ENCODE peak calls at places on chromosomes 2 and 18, in seven cellular contexts. One of them, this sample, is unnamed.

GRCh38 chr2:100237770-100238169 is 84.5 kb downstream of the LONRF2 start:
- DNase-seq in sigmoid colon: no peak
- DNase-seq in activated CD4-positive, alpha-beta T cell treated with anti-CD3 and anti-CD28 coated beads, Interleukin-2, amount 50 U/mL, for 48 hours: no peak
- DNase-seq in cerebellum: no peak
- DNase-seq in stimulated activated CD4-positive, alpha-beta T cell treated with anti-CD3 and anti-CD28 coated beads, Interleukin-2, amount 100 ng/mL, for 4 hours: no peak
- DNase-seq in tibial artery: no peak
- DNase-seq in brain microvascular endothelial cell: no peak
- DNase-seq in this sample: no peak

GRCh38 chr18:35481960-35482366 is 15.8 kb downstream of the INO80C start:
- DNase-seq in activated CD4-positive, alpha-beta T cell treated with anti-CD3 and anti-CD28 coated beads, Interleukin-2, amount 50 U/mL, for 48 hours: no peak
- DNase-seq in tibial artery: no peak
- DNase-seq in stimulated activated CD4-positive, alpha-beta T cell treated with anti-CD3 and anti-CD28 coated beads, Interleukin-2, amount 100 ng/mL, for 4 hours: no peak
- DNase-seq in cerebellum: no peak
- DNase-seq in sigmoid colon: no peak
- DNase-seq in brain microvascular endothelial cell: no peak
- DNase-seq in this sample: no peak

GRCh38 chr18:61738488-61738887 is 154.3 kb downstream of the RNF152 start:
- DNase-seq in brain microvascular endothelial cell: peak; percentile 42
- DNase-seq in sigmoid colon: no peak
- DNase-seq in tibial artery: peak; percentile 85
- DNase-seq in cerebellum: no peak
- DNase-seq in stimulated activated CD4-positive, alpha-beta T cell treated with anti-CD3 and anti-CD28 coated beads, Interleukin-2, amount 100 ng/mL, for 4 hours: no peak
- DNase-seq in activated CD4-positive, alpha-beta T cell treated with anti-CD3 and anti-CD28 coated beads, Interleukin-2, amount 50 U/mL, for 48 hours: no peak
- DNase-seq in this sample: peak; percentile 18

GRCh38 chr18:9736942-9737813 is 29.1 kb downstream of the RAB31 start:
- DNase-seq in tibial artery: no peak
- DNase-seq in stimulated activated CD4-positive, alpha-beta T cell treated with anti-CD3 and anti-CD28 coated beads, Interleukin-2, amount 100 ng/mL, for 4 hours: no peak
- DNase-seq in brain microvascular endothelial cell: no peak
- DNase-seq in sigmoid colon: no peak
- DNase-seq in cerebellum: no peak
- DNase-seq in activated CD4-positive, alpha-beta T cell treated with anti-CD3 and anti-CD28 coated beads, Interleukin-2, amount 50 U/mL, for 48 hours: no peak
- DNase-seq in this sample: peak; percentile 55

GRCh38 chr2:218035463-218036100 is 32.8 kb upstream of the TNS1 start:
- DNase-seq in stimulated activated CD4-positive, alpha-beta T cell treated with anti-CD3 and anti-CD28 coated beads, Interleukin-2, amount 100 ng/mL, for 4 hours: no peak
- DNase-seq in activated CD4-positive, alpha-beta T cell treated with anti-CD3 and anti-CD28 coated beads, Interleukin-2, amount 50 U/mL, for 48 hours: no peak
- DNase-seq in sigmoid colon: no peak
- DNase-seq in brain microvascular endothelial cell: no peak
- DNase-seq in tibial artery: peak; percentile 67
- DNase-seq in cerebellum: no peak
- DNase-seq in this sample: no peak

GRCh38 chr2:214126135-214126534 is 284.7 kb upstream of the VWC2L start:
- DNase-seq in brain microvascular endothelial cell: peak; percentile 1
- DNase-seq in tibial artery: no peak
- DNase-seq in stimulated activated CD4-positive, alpha-beta T cell treated with anti-CD3 and anti-CD28 coated beads, Interleukin-2, amount 100 ng/mL, for 4 hours: no peak
- DNase-seq in sigmoid colon: no peak
- DNase-seq in cerebellum: no peak
- DNase-seq in activated CD4-positive, alpha-beta T cell treated with anti-CD3 and anti-CD28 coated beads, Interleukin-2, amount 50 U/mL, for 48 hours: no peak
- DNase-seq in this sample: peak; percentile 54

GRCh38 chr2:84257871-84258270 is 201.2 kb downstream of the SUCLG1 start:
- DNase-seq in sigmoid colon: no peak
- DNase-seq in stimulated activated CD4-positive, alpha-beta T cell treated with anti-CD3 and anti-CD28 coated beads, Interleukin-2, amount 100 ng/mL, for 4 hours: no peak
- DNase-seq in cerebellum: no peak
- DNase-seq in brain microvascular endothelial cell: no peak
- DNase-seq in tibial artery: no peak
- DNase-seq in activated CD4-positive, alpha-beta T cell treated with anti-CD3 and anti-CD28 coated beads, Interleukin-2, amount 50 U/mL, for 48 hours: no peak
- DNase-seq in this sample: peak; percentile 22

GRCh38 chr2:191686079-191686478 is 8.1 kb downstream of the NABP1 start:
- DNase-seq in tibial artery: no peak
- DNase-seq in cerebellum: no peak
- DNase-seq in sigmoid colon: no peak
- DNase-seq in brain microvascular endothelial cell: no peak
- DNase-seq in stimulated activated CD4-positive, alpha-beta T cell treated with anti-CD3 and anti-CD28 coated beads, Interleukin-2, amount 100 ng/mL, for 4 hours: no peak
- DNase-seq in activated CD4-positive, alpha-beta T cell treated with anti-CD3 and anti-CD28 coated beads, Interleukin-2, amount 50 U/mL, for 48 hours: no peak
- DNase-seq in this sample: no peak

GRCh38 chr2:226721541-226721940 is 78.1 kb downstream of the IRS1 start:
- DNase-seq in activated CD4-positive, alpha-beta T cell treated with anti-CD3 and anti-CD28 coated beads, Interleukin-2, amount 50 U/mL, for 48 hours: no peak
- DNase-seq in cerebellum: peak; percentile 23
- DNase-seq in stimulated activated CD4-positive, alpha-beta T cell treated with anti-CD3 and anti-CD28 coated beads, Interleukin-2, amount 100 ng/mL, for 4 hours: no peak
- DNase-seq in brain microvascular endothelial cell: no peak
- DNase-seq in sigmoid colon: peak; percentile 64
- DNase-seq in tibial artery: no peak
- DNase-seq in this sample: no peak

GRCh38 chr2:73197579-73197978 is 4.8 kb upstream of the NOTO start:
- DNase-seq in stimulated activated CD4-positive, alpha-beta T cell treated with anti-CD3 and anti-CD28 coated beads, Interleukin-2, amount 100 ng/mL, for 4 hours: no peak
- DNase-seq in activated CD4-positive, alpha-beta T cell treated with anti-CD3 and anti-CD28 coated beads, Interleukin-2, amount 50 U/mL, for 48 hours: no peak
- DNase-seq in tibial artery: no peak
- DNase-seq in sigmoid colon: no peak
- DNase-seq in cerebellum: no peak
- DNase-seq in brain microvascular endothelial cell: no peak
- DNase-seq in this sample: peak; percentile 91

GRCh38 chr2:21774691-21775090 is 650.9 kb downstream of the TDRD15 start:
- DNase-seq in cerebellum: no peak
- DNase-seq in brain microvascular endothelial cell: no peak
- DNase-seq in stimulated activated CD4-positive, alpha-beta T cell treated with anti-CD3 and anti-CD28 coated beads, Interleukin-2, amount 100 ng/mL, for 4 hours: no peak
- DNase-seq in activated CD4-positive, alpha-beta T cell treated with anti-CD3 and anti-CD28 coated beads, Interleukin-2, amount 50 U/mL, for 48 hours: no peak
- DNase-seq in tibial artery: no peak
- DNase-seq in sigmoid colon: no peak
- DNase-seq in this sample: no peak

GRCh38 chr2:3282056-3282998 is 95.3 kb downstream of the EIPR1 start:
- DNase-seq in sigmoid colon: peak; percentile 77
- DNase-seq in brain microvascular endothelial cell: peak; percentile 11
- DNase-seq in cerebellum: peak; percentile 92
- DNase-seq in activated CD4-positive, alpha-beta T cell treated with anti-CD3 and anti-CD28 coated beads, Interleukin-2, amount 50 U/mL, for 48 hours: no peak
- DNase-seq in tibial artery: no peak
- DNase-seq in stimulated activated CD4-positive, alpha-beta T cell treated with anti-CD3 and anti-CD28 coated beads, Interleukin-2, amount 100 ng/mL, for 4 hours: no peak
- DNase-seq in this sample: peak; percentile 65

GRCh38 chr2:174681099-174681982 is 82.9 kb downstream of the CHRNA1 start:
- DNase-seq in brain microvascular endothelial cell: no peak
- DNase-seq in tibial artery: peak; percentile 71
- DNase-seq in stimulated activated CD4-positive, alpha-beta T cell treated with anti-CD3 and anti-CD28 coated beads, Interleukin-2, amount 100 ng/mL, for 4 hours: no peak
- DNase-seq in cerebellum: no peak
- DNase-seq in sigmoid colon: peak; percentile 75
- DNase-seq in activated CD4-positive, alpha-beta T cell treated with anti-CD3 and anti-CD28 coated beads, Interleukin-2, amount 50 U/mL, for 48 hours: no peak
- DNase-seq in this sample: peak; percentile 21

GRCh38 chr2:239596792-239597191 is 196.0 kb upstream of the HDAC4 start:
- DNase-seq in sigmoid colon: peak; percentile 53
- DNase-seq in activated CD4-positive, alpha-beta T cell treated with anti-CD3 and anti-CD28 coated beads, Interleukin-2, amount 50 U/mL, for 48 hours: no peak
- DNase-seq in tibial artery: peak; percentile 38
- DNase-seq in stimulated activated CD4-positive, alpha-beta T cell treated with anti-CD3 and anti-CD28 coated beads, Interleukin-2, amount 100 ng/mL, for 4 hours: no peak
- DNase-seq in cerebellum: no peak
- DNase-seq in brain microvascular endothelial cell: no peak
- DNase-seq in this sample: no peak

GRCh38 chr2:94870392-94871225 is 621 bp upstream of the TEKT4 start:
- DNase-seq in brain microvascular endothelial cell: no peak
- DNase-seq in stimulated activated CD4-positive, alpha-beta T cell treated with anti-CD3 and anti-CD28 coated beads, Interleukin-2, amount 100 ng/mL, for 4 hours: no peak
- DNase-seq in sigmoid colon: no peak
- DNase-seq in activated CD4-positive, alpha-beta T cell treated with anti-CD3 and anti-CD28 coated beads, Interleukin-2, amount 50 U/mL, for 48 hours: peak; percentile 58
- DNase-seq in cerebellum: no peak
- DNase-seq in tibial artery: peak; percentile 62
- DNase-seq in this sample: no peak

GRCh38 chr2:200456567-200456966 is 53.3 kb downstream of the KCTD18 start:
- DNase-seq in activated CD4-positive, alpha-beta T cell treated with anti-CD3 and anti-CD28 coated beads, Interleukin-2, amount 50 U/mL, for 48 hours: no peak
- DNase-seq in stimulated activated CD4-positive, alpha-beta T cell treated with anti-CD3 and anti-CD28 coated beads, Interleukin-2, amount 100 ng/mL, for 4 hours: no peak
- DNase-seq in cerebellum: no peak
- DNase-seq in brain microvascular endothelial cell: no peak
- DNase-seq in sigmoid colon: no peak
- DNase-seq in tibial artery: no peak
- DNase-seq in this sample: no peak

GRCh38 chr2:31334311-31335026 is 80.1 kb downstream of the XDH start:
- DNase-seq in cerebellum: no peak
- DNase-seq in activated CD4-positive, alpha-beta T cell treated with anti-CD3 and anti-CD28 coated beads, Interleukin-2, amount 50 U/mL, for 48 hours: no peak
- DNase-seq in tibial artery: no peak
- DNase-seq in stimulated activated CD4-positive, alpha-beta T cell treated with anti-CD3 and anti-CD28 coated beads, Interleukin-2, amount 100 ng/mL, for 4 hours: no peak
- DNase-seq in sigmoid colon: no peak
- DNase-seq in brain microvascular endothelial cell: no peak
- DNase-seq in this sample: peak; percentile 28

GRCh38 chr18:48800877-48801727 is 149.7 kb downstream of the SMAD7 start:
- DNase-seq in stimulated activated CD4-positive, alpha-beta T cell treated with anti-CD3 and anti-CD28 coated beads, Interleukin-2, amount 100 ng/mL, for 4 hours: no peak
- DNase-seq in brain microvascular endothelial cell: no peak
- DNase-seq in tibial artery: peak; percentile 70
- DNase-seq in activated CD4-positive, alpha-beta T cell treated with anti-CD3 and anti-CD28 coated beads, Interleukin-2, amount 50 U/mL, for 48 hours: peak; percentile 42
- DNase-seq in sigmoid colon: peak; percentile 40
- DNase-seq in cerebellum: no peak
- DNase-seq in this sample: no peak

GRCh38 chr2:41600460-41600859 is 447.4 kb upstream of the PKDCC start:
- DNase-seq in tibial artery: no peak
- DNase-seq in activated CD4-positive, alpha-beta T cell treated with anti-CD3 and anti-CD28 coated beads, Interleukin-2, amount 50 U/mL, for 48 hours: no peak
- DNase-seq in sigmoid colon: no peak
- DNase-seq in cerebellum: no peak
- DNase-seq in stimulated activated CD4-positive, alpha-beta T cell treated with anti-CD3 and anti-CD28 coated beads, Interleukin-2, amount 100 ng/mL, for 4 hours: no peak
- DNase-seq in brain microvascular endothelial cell: no peak
- DNase-seq in this sample: no peak

GRCh38 chr2:55771612-55772011 is 78.0 kb upstream of the PNPT1 start:
- DNase-seq in brain microvascular endothelial cell: no peak
- DNase-seq in cerebellum: no peak
- DNase-seq in stimulated activated CD4-positive, alpha-beta T cell treated with anti-CD3 and anti-CD28 coated beads, Interleukin-2, amount 100 ng/mL, for 4 hours: no peak
- DNase-seq in sigmoid colon: no peak
- DNase-seq in tibial artery: no peak
- DNase-seq in activated CD4-positive, alpha-beta T cell treated with anti-CD3 and anti-CD28 coated beads, Interleukin-2, amount 50 U/mL, for 48 hours: no peak
- DNase-seq in this sample: peak; percentile 55

GRCh38 chr2:240395896-240396622 is 39.4 kb upstream of the GPC1 start:
- DNase-seq in tibial artery: no peak
- DNase-seq in sigmoid colon: peak; percentile 60
- DNase-seq in stimulated activated CD4-positive, alpha-beta T cell treated with anti-CD3 and anti-CD28 coated beads, Interleukin-2, amount 100 ng/mL, for 4 hours: no peak
- DNase-seq in activated CD4-positive, alpha-beta T cell treated with anti-CD3 and anti-CD28 coated beads, Interleukin-2, amount 50 U/mL, for 48 hours: no peak
- DNase-seq in brain microvascular endothelial cell: no peak
- DNase-seq in cerebellum: no peak
- DNase-seq in this sample: no peak

GRCh38 chr2:171864357-171864985 is 29.6 kb downstream of the SLC25A12 start:
- DNase-seq in stimulated activated CD4-positive, alpha-beta T cell treated with anti-CD3 and anti-CD28 coated beads, Interleukin-2, amount 100 ng/mL, for 4 hours: no peak
- DNase-seq in sigmoid colon: no peak
- DNase-seq in activated CD4-positive, alpha-beta T cell treated with anti-CD3 and anti-CD28 coated beads, Interleukin-2, amount 50 U/mL, for 48 hours: no peak
- DNase-seq in brain microvascular endothelial cell: no peak
- DNase-seq in tibial artery: no peak
- DNase-seq in cerebellum: no peak
- DNase-seq in this sample: peak; percentile 71

GRCh38 chr2:242048479-242048878 is 178.9 kb downstream of the RTP5 start:
- DNase-seq in brain microvascular endothelial cell: no peak
- DNase-seq in cerebellum: no peak
- DNase-seq in tibial artery: no peak
- DNase-seq in stimulated activated CD4-positive, alpha-beta T cell treated with anti-CD3 and anti-CD28 coated beads, Interleukin-2, amount 100 ng/mL, for 4 hours: no peak
- DNase-seq in activated CD4-positive, alpha-beta T cell treated with anti-CD3 and anti-CD28 coated beads, Interleukin-2, amount 50 U/mL, for 48 hours: no peak
- DNase-seq in sigmoid colon: no peak
- DNase-seq in this sample: no peak

GRCh38 chr2:165558832-165559231 is 89.3 kb downstream of the CSRNP3 start:
- DNase-seq in cerebellum: no peak
- DNase-seq in activated CD4-positive, alpha-beta T cell treated with anti-CD3 and anti-CD28 coated beads, Interleukin-2, amount 50 U/mL, for 48 hours: no peak
- DNase-seq in brain microvascular endothelial cell: no peak
- DNase-seq in sigmoid colon: no peak
- DNase-seq in stimulated activated CD4-positive, alpha-beta T cell treated with anti-CD3 and anti-CD28 coated beads, Interleukin-2, amount 100 ng/mL, for 4 hours: no peak
- DNase-seq in tibial artery: no peak
- DNase-seq in this sample: peak; percentile 27

GRCh38 chr18:44556296-44556695 is 124.4 kb upstream of the SETBP1 start:
- DNase-seq in sigmoid colon: no peak
- DNase-seq in brain microvascular endothelial cell: no peak
- DNase-seq in activated CD4-positive, alpha-beta T cell treated with anti-CD3 and anti-CD28 coated beads, Interleukin-2, amount 50 U/mL, for 48 hours: no peak
- DNase-seq in stimulated activated CD4-positive, alpha-beta T cell treated with anti-CD3 and anti-CD28 coated beads, Interleukin-2, amount 100 ng/mL, for 4 hours: no peak
- DNase-seq in tibial artery: no peak
- DNase-seq in cerebellum: no peak
- DNase-seq in this sample: no peak

GRCh38 chr2:30226144-30227032 is 4.9 kb upstream of the LBH start:
- DNase-seq in cerebellum: no peak
- DNase-seq in sigmoid colon: peak; percentile 52
- DNase-seq in tibial artery: no peak
- DNase-seq in stimulated activated CD4-positive, alpha-beta T cell treated with anti-CD3 and anti-CD28 coated beads, Interleukin-2, amount 100 ng/mL, for 4 hours: no peak
- DNase-seq in activated CD4-positive, alpha-beta T cell treated with anti-CD3 and anti-CD28 coated beads, Interleukin-2, amount 50 U/mL, for 48 hours: peak; percentile 40
- DNase-seq in brain microvascular endothelial cell: peak; percentile 40
- DNase-seq in this sample: no peak

GRCh38 chr2:238133499-238134392 is 4.7 kb upstream of the KLHL30 start:
- DNase-seq in brain microvascular endothelial cell: no peak
- DNase-seq in stimulated activated CD4-positive, alpha-beta T cell treated with anti-CD3 and anti-CD28 coated beads, Interleukin-2, amount 100 ng/mL, for 4 hours: no peak
- DNase-seq in sigmoid colon: no peak
- DNase-seq in tibial artery: no peak
- DNase-seq in activated CD4-positive, alpha-beta T cell treated with anti-CD3 and anti-CD28 coated beads, Interleukin-2, amount 50 U/mL, for 48 hours: no peak
- DNase-seq in cerebellum: no peak
- DNase-seq in this sample: no peak

GRCh38 chr2:163604941-163605555 is 130.8 kb downstream of the FIGN start:
- DNase-seq in brain microvascular endothelial cell: peak; percentile 77
- DNase-seq in activated CD4-positive, alpha-beta T cell treated with anti-CD3 and anti-CD28 coated beads, Interleukin-2, amount 50 U/mL, for 48 hours: no peak
- DNase-seq in stimulated activated CD4-positive, alpha-beta T cell treated with anti-CD3 and anti-CD28 coated beads, Interleukin-2, amount 100 ng/mL, for 4 hours: no peak
- DNase-seq in sigmoid colon: no peak
- DNase-seq in tibial artery: no peak
- DNase-seq in cerebellum: no peak
- DNase-seq in this sample: peak; percentile 52

GRCh38 chr2:38146302-38146916 is 70.5 kb upstream of the CYP1B1 start:
- DNase-seq in brain microvascular endothelial cell: peak; percentile 89
- DNase-seq in tibial artery: peak; percentile 70
- DNase-seq in sigmoid colon: peak; percentile 69
- DNase-seq in activated CD4-positive, alpha-beta T cell treated with anti-CD3 and anti-CD28 coated beads, Interleukin-2, amount 50 U/mL, for 48 hours: peak; percentile 23
- DNase-seq in cerebellum: no peak
- DNase-seq in stimulated activated CD4-positive, alpha-beta T cell treated with anti-CD3 and anti-CD28 coated beads, Interleukin-2, amount 100 ng/mL, for 4 hours: no peak
- DNase-seq in this sample: peak; percentile 67

GRCh38 chr2:98093146-98093545 is 6.2 kb downstream of the VWA3B start:
- DNase-seq in sigmoid colon: no peak
- DNase-seq in cerebellum: no peak
- DNase-seq in activated CD4-positive, alpha-beta T cell treated with anti-CD3 and anti-CD28 coated beads, Interleukin-2, amount 50 U/mL, for 48 hours: no peak
- DNase-seq in tibial artery: no peak
- DNase-seq in brain microvascular endothelial cell: no peak
- DNase-seq in stimulated activated CD4-positive, alpha-beta T cell treated with anti-CD3 and anti-CD28 coated beads, Interleukin-2, amount 100 ng/mL, for 4 hours: no peak
- DNase-seq in this sample: no peak

GRCh38 chr2:179818546-179818945 is 42.9 kb downstream of the ZNF385B start:
- DNase-seq in sigmoid colon: no peak
- DNase-seq in cerebellum: no peak
- DNase-seq in stimulated activated CD4-positive, alpha-beta T cell treated with anti-CD3 and anti-CD28 coated beads, Interleukin-2, amount 100 ng/mL, for 4 hours: no peak
- DNase-seq in activated CD4-positive, alpha-beta T cell treated with anti-CD3 and anti-CD28 coated beads, Interleukin-2, amount 50 U/mL, for 48 hours: no peak
- DNase-seq in tibial artery: no peak
- DNase-seq in brain microvascular endothelial cell: peak; percentile 85
- DNase-seq in this sample: peak; percentile 9

GRCh38 chr2:112644155-112644932 is 1.4 kb upstream of the SLC20A1 start:
- DNase-seq in cerebellum: no peak
- DNase-seq in activated CD4-positive, alpha-beta T cell treated with anti-CD3 and anti-CD28 coated beads, Interleukin-2, amount 50 U/mL, for 48 hours: no peak
- DNase-seq in sigmoid colon: no peak
- DNase-seq in tibial artery: no peak
- DNase-seq in brain microvascular endothelial cell: no peak
- DNase-seq in stimulated activated CD4-positive, alpha-beta T cell treated with anti-CD3 and anti-CD28 coated beads, Interleukin-2, amount 100 ng/mL, for 4 hours: no peak
- DNase-seq in this sample: peak; percentile 70

GRCh38 chr2:46207591-46207990 is 89.6 kb upstream of the EPAS1 start:
- DNase-seq in activated CD4-positive, alpha-beta T cell treated with anti-CD3 and anti-CD28 coated beads, Interleukin-2, amount 50 U/mL, for 48 hours: no peak
- DNase-seq in sigmoid colon: no peak
- DNase-seq in cerebellum: no peak
- DNase-seq in stimulated activated CD4-positive, alpha-beta T cell treated with anti-CD3 and anti-CD28 coated beads, Interleukin-2, amount 100 ng/mL, for 4 hours: no peak
- DNase-seq in brain microvascular endothelial cell: no peak
- DNase-seq in tibial artery: no peak
- DNase-seq in this sample: no peak

GRCh38 chr2:8571792-8572499 is 109.9 kb upstream of the ID2 start:
- DNase-seq in stimulated activated CD4-positive, alpha-beta T cell treated with anti-CD3 and anti-CD28 coated beads, Interleukin-2, amount 100 ng/mL, for 4 hours: no peak
- DNase-seq in tibial artery: no peak
- DNase-seq in brain microvascular endothelial cell: no peak
- DNase-seq in cerebellum: no peak
- DNase-seq in sigmoid colon: peak; percentile 42
- DNase-seq in activated CD4-positive, alpha-beta T cell treated with anti-CD3 and anti-CD28 coated beads, Interleukin-2, amount 50 U/mL, for 48 hours: no peak
- DNase-seq in this sample: no peak

This sample was measured in epithelial cell of esophagus.